ENCODE peak calls at places on chromosomes 16 and 17, in five cellular contexts. R, Q, O, Z and B are unnamed samples.

GRCh38 chr16:54443839-54444238 is 157.3 kb upstream of the IRX3 start:
- DNase-seq in Q (no peak), R (no peak), Z (no peak), O (no peak), B (no peak)

GRCh38 chr16:21088646-21089538 is 61.8 kb downstream of the DNAH3 start:
- DNase-seq in Q (no peak), R (no peak), Z (no peak), O (no peak), B (no peak)

GRCh38 chr17:45229681-45230409 is 8.2 kb downstream of the FMNL1 start:
- DNase-seq in Z (no peak), O (peak; percentile 77), R (peak; percentile 65), Q (no peak), B (no peak)

GRCh38 chr17:42917236-42917603 is 16.6 kb downstream of the G6PC1 start:
- DNase-seq in Q (peak; percentile 23), O (no peak), R (no peak), Z (no peak), B (no peak)

GRCh38 chr16:23670137-23670776 is 8.4 kb upstream of the PLK1 start:
- DNase-seq in Z (no peak), R (peak; percentile 68), O (peak; percentile 77), Q (no peak), B (no peak)

GRCh38 chr17:353213-353837 is 718 bp upstream of the RPH3AL start:
- DNase-seq in Q (no peak), O (no peak), R (no peak), Z (no peak), B (no peak)

GRCh38 chr17:21373696-21374454 is 2.3 kb upstream of the KCNJ12 start:
- DNase-seq in O (no peak), R (no peak), Q (no peak), Z (no peak), B (no peak)

GRCh38 chr16:81399909-81400308 is 44.7 kb upstream of the CMIP start:
- DNase-seq in R (no peak), Z (no peak), Q (peak; percentile 1), O (no peak), B (no peak)

GRCh38 chr17:29124135-29124930 is 55.9 kb downstream of the MYO18A start:
- DNase-seq in Z (peak; percentile 74), R (no peak), Q (no peak), O (peak; percentile 80), B (no peak)

GRCh38 chr17:28828294-28829040 is 14.1 kb downstream of the FAM222B start:
- DNase-seq in R (no peak), Z (no peak), Q (peak; percentile 6), O (no peak), B (no peak)

GRCh38 chr17:35898283-35899070 is 18.3 kb upstream of the CCL5 start:
- DNase-seq in Z (no peak), O (no peak), Q (peak; percentile 56), R (no peak), B (no peak)

GRCh38 chr16:31134091-31134571 is 1.4 kb downstream of the PRSS8 start:
- DNase-seq in O (no peak), R (no peak), Q (no peak), Z (no peak), B (peak; percentile 83)

GRCh38 chr16:87324411-87325275 is 7.5 kb upstream of the C16orf95 start:
- DNase-seq in O (peak; percentile 84), Z (peak; percentile 63), R (peak; percentile 65), Q (no peak), B (peak; percentile 34)

GRCh38 chr16:8712589-8713361 is 38.4 kb downstream of the ABAT start:
- DNase-seq in R (no peak), Z (no peak), O (no peak), Q (no peak), B (no peak)

GRCh38 chr16:54282202-54282922 is 4.2 kb downstream of the IRX3 start:
- DNase-seq in Z (peak; percentile 88), O (peak; percentile 75), R (no peak), Q (peak; percentile 63), B (no peak)

GRCh38 chr16:63938661-63939060 is 1183.2 kb downstream of the CDH11 start:
- DNase-seq in R (no peak), O (no peak), Z (no peak), Q (no peak), B (no peak)

DNA sequence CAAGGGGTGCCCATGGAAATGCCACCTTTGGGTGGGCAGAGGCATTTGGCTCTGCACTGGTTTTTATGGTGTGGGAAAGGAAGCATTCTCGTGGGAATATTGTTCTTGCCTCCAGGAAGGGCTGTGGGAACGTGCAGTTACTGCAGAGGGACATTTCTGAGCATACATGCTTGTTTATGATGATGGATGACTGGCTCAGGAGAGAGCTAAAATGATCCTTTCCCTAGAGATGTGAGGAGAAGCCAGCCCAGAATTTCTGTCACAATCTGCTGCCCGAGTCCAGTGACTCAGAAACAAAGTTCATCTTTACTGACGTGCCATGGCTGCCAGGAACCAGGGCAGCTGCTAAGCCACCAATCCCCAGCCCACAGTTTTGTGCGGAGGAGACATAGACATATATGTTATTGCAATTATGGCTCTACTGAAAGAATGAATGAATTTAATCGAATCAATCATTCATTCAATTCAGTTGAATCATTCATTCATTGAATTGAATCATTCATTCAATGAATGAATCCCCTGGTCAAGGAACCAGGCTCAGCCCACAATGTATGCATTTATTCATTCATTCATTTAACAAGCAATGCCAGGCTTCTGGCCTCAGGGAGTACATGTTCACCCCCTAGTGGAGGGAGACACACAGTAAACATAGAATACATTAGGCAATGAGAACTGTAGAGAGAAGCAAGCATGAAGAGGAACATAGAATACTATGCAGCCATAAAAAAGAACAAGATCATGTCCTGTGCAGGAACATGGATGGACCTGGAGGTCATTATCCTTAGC is 414.4 kb upstream of the HSBP1 start:
- DNase-seq in Q (peak; percentile 77), R (no peak), Z (no peak), O (no peak), B (no peak)
- TF ChIP-seq CTCF in Q (peak; percentile 29), R (no peak), Z (peak; percentile 19), O (no peak), B (no peak)

GRCh38 chr16:27518226-27518625 is 31.5 kb downstream of the GTF3C1 start:
- DNase-seq in Q (no peak), O (no peak), R (no peak), Z (no peak), B (no peak)

GRCh38 chr16:27514806-27515205 is 34.9 kb downstream of the GTF3C1 start:
- DNase-seq in Z (no peak), O (no peak), Q (no peak), R (no peak), B (no peak)

GRCh38 chr16:27516360-27516759 is 33.4 kb downstream of the GTF3C1 start:
- DNase-seq in Z (no peak), O (no peak), R (no peak), Q (no peak), B (no peak)

GRCh38 chr16:27512061-27512460 is 37.7 kb downstream of the GTF3C1 start:
- DNase-seq in Z (no peak), Q (no peak), O (no peak), R (no peak), B (no peak)

DNA sequence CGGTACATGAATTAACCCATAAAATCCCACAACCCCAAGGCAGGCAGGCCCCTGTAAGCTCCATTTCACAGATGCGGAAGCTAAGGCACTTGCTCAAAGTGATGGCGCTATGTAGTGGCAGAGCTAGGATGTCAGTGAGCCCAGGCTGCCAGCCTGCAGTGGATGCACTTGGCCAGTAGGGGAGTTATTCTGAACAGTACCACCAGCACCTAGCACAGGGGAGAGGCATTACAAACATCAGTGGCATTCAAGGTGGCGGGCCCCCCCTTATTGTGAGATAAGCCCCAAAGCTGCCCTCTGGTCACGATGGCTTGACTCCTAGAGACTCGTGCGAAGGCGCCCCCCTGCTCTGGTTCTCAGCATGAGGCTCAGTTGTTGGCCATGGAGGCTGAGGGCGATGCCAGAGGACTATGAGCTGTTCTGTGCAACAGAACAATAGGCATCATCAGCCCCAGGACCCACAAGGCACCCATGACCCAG is 33.8 kb downstream of the GTF3C1 start:
- DNase-seq in R (no peak), Z (peak; percentile 32), O (peak; percentile 43), Q (no peak), B (no peak)
- TF ChIP-seq CTCF in R (peak; percentile 45), Z (peak; percentile 73), O (peak; percentile 45), Q (no peak), B (peak; percentile 60)

GRCh38 chr16:78490431-78490830 is 391.0 kb downstream of the WWOX start:
- DNase-seq in Q (no peak), O (no peak), R (no peak), Z (no peak), B (no peak)
- TF ChIP-seq CTCF in Q (no peak), O (no peak), R (no peak), Z (no peak), B (no peak)

GRCh38 chr17:8696456-8696855 is 48.2 kb downstream of the CCDC42 start:
- DNase-seq in Z (no peak), Q (peak; percentile 62), O (no peak), R (no peak), B (no peak)
- TF ChIP-seq CTCF in Z (no peak), Q (no peak), O (no peak), R (no peak), B (no peak)

DNA sequence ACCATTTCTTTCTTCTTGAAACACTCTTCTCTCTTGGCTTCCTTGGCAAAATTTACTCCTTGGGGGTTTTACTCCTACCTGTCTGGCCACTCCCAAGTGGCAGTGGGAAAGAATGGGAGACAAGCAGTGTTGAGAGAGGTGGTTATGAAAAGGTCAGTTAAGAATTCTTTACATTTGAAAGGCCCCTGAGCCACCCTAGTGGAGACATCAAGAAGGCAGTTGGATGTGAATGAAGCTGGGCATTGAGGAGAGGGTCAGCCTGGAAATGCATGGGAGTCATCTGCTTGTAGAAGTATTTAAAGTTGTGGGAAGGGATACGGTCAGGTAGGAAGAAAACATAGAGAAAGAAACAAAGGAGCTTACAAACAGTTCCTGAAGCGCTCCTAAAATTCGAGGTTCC is 42.3 kb upstream of the CCNF start:
- DNase-seq in R (no peak), O (no peak), Z (no peak), Q (no peak), B (no peak)
- TF ChIP-seq CTCF in R (no peak), O (no peak), Z (peak; percentile 13), Q (no peak), B (no peak)

GRCh38 chr17:39919087-39919683 is 750 bp upstream of the GSDMB start:
- DNase-seq in Z (no peak), O (no peak), R (no peak), Q (no peak), B (no peak)

GRCh38 chr17:39913989-39914388 is 4.4 kb downstream of the GSDMB start:
- DNase-seq in Z (no peak), Q (no peak), R (no peak), O (no peak), B (no peak)

GRCh38 chr17:39915559-39915958 is 2.9 kb downstream of the GSDMB start:
- DNase-seq in R (no peak), Q (no peak), Z (no peak), O (peak; percentile 37), B (no peak)

GRCh38 chr17:39920218-39921210 is 2.1 kb upstream of the GSDMB start:
- DNase-seq in Z (no peak), Q (no peak), O (peak; percentile 61), R (no peak), B (no peak)

DNA sequence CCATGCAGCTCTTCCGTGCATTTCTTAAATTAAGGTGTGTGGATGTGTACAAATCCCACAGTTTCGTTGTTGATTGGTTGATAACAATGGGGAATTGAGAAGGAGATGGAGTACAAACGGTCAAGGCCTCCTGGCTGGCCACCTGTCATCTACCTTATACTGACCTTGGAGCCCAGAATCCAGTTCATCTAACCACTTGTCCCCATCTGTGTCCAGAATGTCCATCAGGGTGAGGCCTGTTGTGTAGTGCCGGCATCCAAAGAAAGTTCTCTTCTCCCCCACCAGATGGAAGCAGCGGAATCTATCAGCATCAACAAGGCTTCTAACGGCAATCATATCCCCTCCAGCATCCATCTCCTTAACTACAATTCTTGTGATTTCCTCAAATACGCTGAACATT is 1.5 kb downstream of the GSDMB start:
- DNase-seq in Q (no peak), Z (no peak), O (no peak), R (no peak), B (no peak)
- TF ChIP-seq CTCF in Q (no peak), Z (peak; percentile 21), O (no peak), R (no peak), B (no peak)